ENCODE peak calls at places on chromosomes 7 and 10, in four cellular contexts. One of them, this sample, is unnamed.

GRCh38 chr10:74208081-74208480 is 57.1 kb downstream of the ADK start:
- DNase-seq in astrocyte of the cerebellum: no peak
- DNase-seq in choroid plexus epithelial cell: no peak
- DNase-seq in uterus: no peak
- DNase-seq in this sample: no peak

GRCh38 chr7:158590181-158590530 is 2.5 kb upstream of the PTPRN2 start:
- DNase-seq in astrocyte of the cerebellum: no peak
- DNase-seq in choroid plexus epithelial cell: no peak
- DNase-seq in uterus: no peak
- DNase-seq in this sample: no peak

GRCh38 chr10:71663311-71663710 is 56.3 kb downstream of the C10orf105 start:
- DNase-seq in astrocyte of the cerebellum: no peak
- DNase-seq in choroid plexus epithelial cell: no peak
- DNase-seq in uterus: no peak
- DNase-seq in this sample: no peak

GRCh38 chr10:17229016-17229716 is 1.1 kb downstream of the VIM start:
- DNase-seq in astrocyte of the cerebellum: peak
- DNase-seq in choroid plexus epithelial cell: peak
- DNase-seq in uterus: peak
- DNase-seq in this sample: no peak

GRCh38 chr10:108250954-108251620 is 1086.6 kb upstream of the SORCS1 start:
- DNase-seq in astrocyte of the cerebellum: no peak
- DNase-seq in choroid plexus epithelial cell: peak
- DNase-seq in uterus: no peak
- DNase-seq in this sample: no peak

GRCh38 chr7:25249772-25250171 is 21.5 kb upstream of the NPVF start:
- DNase-seq in astrocyte of the cerebellum: no peak
- DNase-seq in choroid plexus epithelial cell: no peak
- DNase-seq in uterus: no peak
- DNase-seq in this sample: no peak

GRCh38 chr7:82729172-82730030 is 285.8 kb upstream of the CACNA2D1 start:
- DNase-seq in astrocyte of the cerebellum: peak
- DNase-seq in choroid plexus epithelial cell: peak
- DNase-seq in uterus: no peak
- DNase-seq in this sample: no peak

GRCh38 chr7:41199136-41199535 is 503.8 kb downstream of the INHBA start:
- DNase-seq in astrocyte of the cerebellum: no peak
- DNase-seq in choroid plexus epithelial cell: no peak
- DNase-seq in uterus: no peak
- DNase-seq in this sample: no peak

GRCh38 chr7:47751068-47751467 is 169.2 kb upstream of the TNS3 start:
- DNase-seq in astrocyte of the cerebellum: no peak
- DNase-seq in choroid plexus epithelial cell: no peak
- DNase-seq in uterus: no peak
- DNase-seq in this sample: no peak

GRCh38 chr7:47747160-47747559 is 165.2 kb upstream of the TNS3 start:
- DNase-seq in astrocyte of the cerebellum: no peak
- DNase-seq in choroid plexus epithelial cell: no peak
- DNase-seq in uterus: no peak
- DNase-seq in this sample: no peak

GRCh38 chr7:47744883-47745282 is 163.0 kb upstream of the TNS3 start:
- DNase-seq in astrocyte of the cerebellum: no peak
- DNase-seq in choroid plexus epithelial cell: no peak
- DNase-seq in uterus: no peak
- DNase-seq in this sample: no peak

GRCh38 chr7:47746468-47746867 is 164.6 kb upstream of the TNS3 start:
- DNase-seq in astrocyte of the cerebellum: no peak
- DNase-seq in choroid plexus epithelial cell: no peak
- DNase-seq in uterus: no peak
- DNase-seq in this sample: no peak

DNA sequence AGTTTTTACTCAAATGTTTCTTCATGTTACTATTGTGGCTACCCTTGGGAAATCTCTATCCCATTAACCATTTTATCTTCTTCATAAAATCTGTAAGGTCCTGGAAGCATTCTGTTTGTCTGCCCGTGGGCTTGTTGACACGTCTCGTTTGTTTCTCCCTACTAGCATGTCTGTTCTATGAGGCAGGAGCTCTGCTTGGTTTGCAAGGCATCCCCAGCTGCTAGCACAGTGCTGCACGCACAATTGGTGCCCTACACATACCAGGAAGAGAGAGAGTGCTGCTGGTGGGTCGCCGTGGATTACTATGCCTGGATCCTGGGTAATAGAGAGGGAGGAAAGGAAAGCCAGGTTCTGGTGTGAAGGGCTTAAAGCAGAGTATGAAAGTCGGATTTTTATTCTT is 166.1 kb upstream of the TNS3 start:
- DNase-seq in astrocyte of the cerebellum: no peak
- DNase-seq in choroid plexus epithelial cell: no peak
- DNase-seq in uterus: no peak
- DNase-seq in this sample: no peak
- TF ChIP-seq CTCF in astrocyte of the cerebellum: no peak
- TF ChIP-seq CTCF in choroid plexus epithelial cell: no peak
- TF ChIP-seq CTCF in uterus: no peak
- TF ChIP-seq CTCF in this sample: no peak

DNA sequence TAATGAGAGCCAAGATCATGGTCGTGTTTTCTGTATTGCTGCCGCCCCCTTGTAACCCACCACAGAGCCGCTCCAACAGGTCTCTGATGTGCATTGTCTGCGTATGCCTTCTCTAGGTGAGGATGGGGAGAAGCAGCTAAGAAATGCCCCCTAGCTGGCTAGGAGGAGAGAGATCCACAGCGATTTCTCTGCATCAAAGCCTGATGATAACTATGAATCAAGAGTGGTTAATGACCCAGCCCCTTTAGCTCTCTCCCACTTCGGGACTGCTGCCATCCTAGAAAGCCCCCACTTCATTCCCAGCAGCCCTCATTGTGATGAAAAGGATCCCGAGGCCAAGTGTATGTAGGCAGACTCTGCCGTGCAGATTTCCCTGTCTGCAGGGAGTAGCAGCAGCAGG is 3.0 kb downstream of the PLXNA4 start:
- DNase-seq in astrocyte of the cerebellum: no peak
- DNase-seq in choroid plexus epithelial cell: no peak
- DNase-seq in uterus: no peak
- DNase-seq in this sample: no peak
- H3K4me3 ChIP-seq in astrocyte of the cerebellum: no peak
- H3K4me3 ChIP-seq in choroid plexus epithelial cell: no peak
- H3K4me3 ChIP-seq in uterus: no peak
- H3K4me3 ChIP-seq in this sample: no peak

GRCh38 chr7:31761646-31762045 is 74.6 kb downstream of the PPP1R17 start:
- DNase-seq in astrocyte of the cerebellum: no peak
- DNase-seq in choroid plexus epithelial cell: no peak
- DNase-seq in uterus: no peak
- DNase-seq in this sample: no peak

GRCh38 chr7:31767686-31768358 is 80.8 kb downstream of the PPP1R17 start:
- DNase-seq in astrocyte of the cerebellum: no peak
- DNase-seq in choroid plexus epithelial cell: no peak
- DNase-seq in uterus: no peak
- DNase-seq in this sample: peak

GRCh38 chr7:31758770-31759169 is 71.8 kb downstream of the PPP1R17 start:
- DNase-seq in astrocyte of the cerebellum: peak
- DNase-seq in choroid plexus epithelial cell: no peak
- DNase-seq in uterus: no peak
- DNase-seq in this sample: no peak

GRCh38 chr7:31764457-31764856 is 77.4 kb downstream of the PPP1R17 start:
- DNase-seq in astrocyte of the cerebellum: no peak
- DNase-seq in choroid plexus epithelial cell: no peak
- DNase-seq in uterus: no peak
- DNase-seq in this sample: no peak

GRCh38 chr7:31763548-31763947 is 76.5 kb downstream of the PPP1R17 start:
- DNase-seq in astrocyte of the cerebellum: no peak
- DNase-seq in choroid plexus epithelial cell: no peak
- DNase-seq in uterus: no peak
- DNase-seq in this sample: no peak
- TF ChIP-seq CTCF in astrocyte of the cerebellum: no peak
- TF ChIP-seq CTCF in choroid plexus epithelial cell: peak
- TF ChIP-seq CTCF in uterus: no peak
- TF ChIP-seq CTCF in this sample: peak

GRCh38 chr10:99912057-99912456 is 97.7 kb downstream of the DNMBP start:
- DNase-seq in astrocyte of the cerebellum: no peak
- DNase-seq in choroid plexus epithelial cell: no peak
- DNase-seq in uterus: no peak
- DNase-seq in this sample: peak

GRCh38 chr10:99916776-99917175 is 93.0 kb downstream of the DNMBP start:
- DNase-seq in astrocyte of the cerebellum: no peak
- DNase-seq in choroid plexus epithelial cell: no peak
- DNase-seq in uterus: no peak
- DNase-seq in this sample: no peak

GRCh38 chr10:99913831-99914235 is 95.9 kb downstream of the DNMBP start:
- DNase-seq in astrocyte of the cerebellum: peak
- DNase-seq in choroid plexus epithelial cell: no peak
- DNase-seq in uterus: no peak
- DNase-seq in this sample: no peak

GRCh38 chr10:99915414-99915813 is 94.3 kb downstream of the DNMBP start:
- DNase-seq in astrocyte of the cerebellum: no peak
- DNase-seq in choroid plexus epithelial cell: no peak
- DNase-seq in uterus: no peak
- DNase-seq in this sample: no peak

GRCh38 chr10:99914236-99914635 is 95.5 kb downstream of the DNMBP start:
- DNase-seq in astrocyte of the cerebellum: no peak
- DNase-seq in choroid plexus epithelial cell: no peak
- DNase-seq in uterus: no peak
- DNase-seq in this sample: no peak
- H3K4me3 ChIP-seq in astrocyte of the cerebellum: no peak
- H3K4me3 ChIP-seq in choroid plexus epithelial cell: no peak
- H3K4me3 ChIP-seq in uterus: no peak
- H3K4me3 ChIP-seq in this sample: peak

GRCh38 chr7:36916619-36917018 is 192.3 kb upstream of the AOAH start:
- DNase-seq in astrocyte of the cerebellum: no peak
- DNase-seq in choroid plexus epithelial cell: no peak
- DNase-seq in uterus: no peak
- DNase-seq in this sample: no peak

GRCh38 chr7:36910859-36911258 is 186.6 kb upstream of the AOAH start:
- DNase-seq in astrocyte of the cerebellum: no peak
- DNase-seq in choroid plexus epithelial cell: no peak
- DNase-seq in uterus: no peak
- DNase-seq in this sample: no peak

GRCh38 chr7:36916116-36916515 is 191.8 kb upstream of the AOAH start:
- DNase-seq in astrocyte of the cerebellum: no peak
- DNase-seq in choroid plexus epithelial cell: no peak
- DNase-seq in uterus: no peak
- DNase-seq in this sample: no peak

GRCh38 chr7:36910401-36910800 is 186.1 kb upstream of the AOAH start:
- DNase-seq in astrocyte of the cerebellum: no peak
- DNase-seq in choroid plexus epithelial cell: no peak
- DNase-seq in uterus: no peak
- DNase-seq in this sample: no peak

GRCh38 chr7:36911788-36912187 is 187.5 kb upstream of the AOAH start:
- DNase-seq in astrocyte of the cerebellum: no peak
- DNase-seq in choroid plexus epithelial cell: no peak
- DNase-seq in uterus: no peak
- DNase-seq in this sample: no peak
- TF ChIP-seq CTCF in astrocyte of the cerebellum: no peak
- TF ChIP-seq CTCF in choroid plexus epithelial cell: no peak
- TF ChIP-seq CTCF in uterus: no peak
- TF ChIP-seq CTCF in this sample: no peak

GRCh38 chr10:78758176-78758575 is 310.6 kb upstream of the ZMIZ1 start:
- DNase-seq in astrocyte of the cerebellum: no peak
- DNase-seq in choroid plexus epithelial cell: no peak
- DNase-seq in uterus: no peak
- DNase-seq in this sample: no peak
- H3K4me3 ChIP-seq in astrocyte of the cerebellum: no peak
- H3K4me3 ChIP-seq in choroid plexus epithelial cell: no peak
- H3K4me3 ChIP-seq in uterus: no peak
- H3K4me3 ChIP-seq in this sample: no peak

DNA sequence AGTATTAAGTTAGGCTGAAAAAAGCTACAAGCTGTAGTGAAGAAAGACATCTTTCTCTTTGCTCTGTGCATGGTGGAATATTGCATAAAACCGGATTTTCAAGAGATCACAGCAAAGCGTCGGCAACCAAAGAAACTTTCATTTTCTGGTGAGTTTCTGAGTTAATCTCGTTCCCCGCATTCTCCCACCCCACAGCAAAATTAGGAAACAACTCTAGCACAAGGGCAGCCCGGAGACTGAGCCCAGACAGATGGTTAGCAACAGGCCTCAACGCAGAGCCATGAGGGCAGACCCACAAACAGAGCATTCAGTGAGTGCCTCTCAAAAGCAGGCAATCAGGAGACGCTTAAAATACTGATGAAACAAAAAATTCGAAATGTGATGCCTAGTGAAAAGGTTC is 396.1 kb upstream of the KLF6 start:
- DNase-seq in astrocyte of the cerebellum: no peak
- DNase-seq in choroid plexus epithelial cell: no peak
- DNase-seq in uterus: no peak
- DNase-seq in this sample: no peak
- TF ChIP-seq CTCF in astrocyte of the cerebellum: no peak
- TF ChIP-seq CTCF in choroid plexus epithelial cell: no peak
- TF ChIP-seq CTCF in uterus: no peak
- TF ChIP-seq CTCF in this sample: no peak

This sample was measured in retinal pigment epithelial cell.